ENCODE peak calls at places on chromosomes 1 and 21, in nine cellular contexts. One of them, this sample, is unnamed.

GRCh38 chr21:42377211-42377950 is 11.0 kb upstream of the TFF1 start:
- DNase-seq in Peyer's patch: peak; percentile 37
- DNase-seq in aorta: no peak
- DNase-seq in neuronal stem cell: no peak
- DNase-seq in small intestine: no peak
- DNase-seq in heart left ventricle: no peak
- DNase-seq in lower lobe of right lung: peak; percentile 4
- DNase-seq in cardiac muscle cell: no peak
- DNase-seq in upper lobe of right lung: peak; percentile 41
- DNase-seq in this sample: no peak

GRCh38 chr1:175889848-175890247 is 146.5 kb upstream of the TNR start:
- DNase-seq in lower lobe of right lung: no peak
- DNase-seq in Peyer's patch: no peak
- DNase-seq in heart left ventricle: no peak
- DNase-seq in small intestine: no peak
- DNase-seq in neuronal stem cell: no peak
- DNase-seq in cardiac muscle cell: no peak
- DNase-seq in aorta: no peak
- DNase-seq in upper lobe of right lung: no peak
- DNase-seq in this sample: no peak

GRCh38 chr1:26788836-26789611 is 1.3 kb downstream of the PIGV start:
- DNase-seq in aorta: peak; percentile 92
- DNase-seq in neuronal stem cell: peak; percentile 75
- DNase-seq in heart left ventricle: peak; percentile 90
- DNase-seq in small intestine: peak; percentile 88
- DNase-seq in lower lobe of right lung: peak; percentile 90
- DNase-seq in Peyer's patch: peak; percentile 94
- DNase-seq in upper lobe of right lung: peak; percentile 89
- DNase-seq in cardiac muscle cell: peak; percentile 85
- DNase-seq in this sample: peak; percentile 84

GRCh38 chr1:25104932-25105561 is 127.3 kb downstream of the SYF2 start:
- DNase-seq in small intestine: no peak
- DNase-seq in Peyer's patch: no peak
- DNase-seq in neuronal stem cell: no peak
- DNase-seq in cardiac muscle cell: no peak
- DNase-seq in heart left ventricle: no peak
- DNase-seq in upper lobe of right lung: no peak
- DNase-seq in aorta: no peak
- DNase-seq in lower lobe of right lung: no peak
- DNase-seq in this sample: no peak

GRCh38 chr1:107750364-107750959 is 214.5 kb downstream of the VAV3 start:
- DNase-seq in upper lobe of right lung: no peak
- DNase-seq in cardiac muscle cell: peak; percentile 83
- DNase-seq in heart left ventricle: no peak
- DNase-seq in neuronal stem cell: peak; percentile 62
- DNase-seq in Peyer's patch: peak; percentile 86
- DNase-seq in aorta: peak; percentile 59
- DNase-seq in small intestine: peak; percentile 80
- DNase-seq in lower lobe of right lung: peak; percentile 52
- DNase-seq in this sample: no peak

GRCh38 chr1:108949044-108949443 is 14.2 kb downstream of the CLCC1 start:
- DNase-seq in lower lobe of right lung: no peak
- DNase-seq in upper lobe of right lung: no peak
- DNase-seq in heart left ventricle: no peak
- DNase-seq in neuronal stem cell: no peak
- DNase-seq in aorta: no peak
- DNase-seq in cardiac muscle cell: no peak
- DNase-seq in Peyer's patch: no peak
- DNase-seq in small intestine: no peak
- DNase-seq in this sample: no peak

GRCh38 chr1:44664730-44665370 is 9.4 kb downstream of the TMEM53 start:
- DNase-seq in aorta: no peak
- DNase-seq in lower lobe of right lung: no peak
- DNase-seq in heart left ventricle: no peak
- DNase-seq in neuronal stem cell: no peak
- DNase-seq in cardiac muscle cell: no peak
- DNase-seq in Peyer's patch: no peak
- DNase-seq in upper lobe of right lung: peak; percentile 73
- DNase-seq in small intestine: no peak
- DNase-seq in this sample: no peak

GRCh38 chr1:29346573-29346972 is 110.3 kb downstream of the PTPRU start:
- DNase-seq in neuronal stem cell: no peak
- DNase-seq in lower lobe of right lung: no peak
- DNase-seq in upper lobe of right lung: peak; percentile 27
- DNase-seq in Peyer's patch: no peak
- DNase-seq in cardiac muscle cell: no peak
- DNase-seq in heart left ventricle: no peak
- DNase-seq in small intestine: no peak
- DNase-seq in aorta: no peak
- DNase-seq in this sample: no peak

GRCh38 chr1:117365350-117366280 is 1.6 kb upstream of the MAN1A2 start:
- DNase-seq in Peyer's patch: no peak
- DNase-seq in neuronal stem cell: no peak
- DNase-seq in cardiac muscle cell: no peak
- DNase-seq in heart left ventricle: no peak
- DNase-seq in upper lobe of right lung: no peak
- DNase-seq in small intestine: peak; percentile 11
- DNase-seq in lower lobe of right lung: no peak
- DNase-seq in aorta: no peak
- DNase-seq in this sample: no peak

GRCh38 chr21:43025636-43026180 is 49.9 kb downstream of the CBS start:
- DNase-seq in aorta: no peak
- DNase-seq in Peyer's patch: no peak
- DNase-seq in heart left ventricle: no peak
- DNase-seq in lower lobe of right lung: no peak
- DNase-seq in small intestine: no peak
- DNase-seq in cardiac muscle cell: no peak
- DNase-seq in upper lobe of right lung: peak; percentile 5
- DNase-seq in neuronal stem cell: peak; percentile 31
- DNase-seq in this sample: no peak

DNA sequence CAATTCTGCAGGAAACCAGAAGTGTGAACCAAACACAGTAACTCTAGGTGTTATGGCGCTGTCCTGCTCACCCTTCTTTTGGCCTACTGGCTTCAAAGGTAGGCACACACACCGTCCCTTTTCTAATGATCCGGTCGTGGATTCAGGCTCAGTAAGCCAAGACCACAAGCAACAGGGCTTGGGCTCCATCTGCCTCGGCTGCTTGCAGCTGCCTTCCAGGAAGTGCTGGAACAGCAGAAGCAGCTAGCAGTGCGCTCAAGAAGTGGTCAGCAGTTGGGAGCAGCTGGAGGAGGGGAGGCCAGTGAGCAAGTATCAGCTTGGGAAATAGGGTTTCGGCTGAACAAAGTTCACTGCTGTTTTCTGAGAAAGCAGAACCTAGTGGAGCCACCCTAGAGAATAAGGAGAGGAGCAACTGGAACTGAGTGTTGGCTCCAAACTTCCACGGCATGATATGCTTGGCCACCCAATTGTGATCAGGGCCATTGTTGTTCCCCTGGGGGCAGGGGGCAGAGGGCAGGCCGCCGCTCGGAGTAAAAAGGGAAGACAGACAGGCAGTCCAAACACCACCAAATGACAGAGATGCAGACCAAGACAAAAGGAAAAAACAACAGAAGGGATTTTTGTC is 173.4 kb downstream of the TOMM20 start:
- DNase-seq in Peyer's patch: peak; percentile 86
- DNase-seq in upper lobe of right lung: peak; percentile 80
- DNase-seq in neuronal stem cell: no peak
- DNase-seq in heart left ventricle: peak; percentile 81
- DNase-seq in cardiac muscle cell: no peak
- DNase-seq in small intestine: peak; percentile 89
- DNase-seq in aorta: peak; percentile 88
- DNase-seq in lower lobe of right lung: peak; percentile 79
- DNase-seq in this sample: no peak
- H3K27ac ChIP-seq in Peyer's patch: peak overlapping the region; percentile 68
- H3K27ac ChIP-seq in upper lobe of right lung: peak overlapping the region; percentile 70
- H3K27ac ChIP-seq in neuronal stem cell: no peak overlapping the region
- H3K27ac ChIP-seq in heart left ventricle: peak overlapping the region; percentile 80
- H3K27ac ChIP-seq in cardiac muscle cell: no peak overlapping the region
- H3K27ac ChIP-seq in small intestine: peak overlapping the region; percentile 97
- H3K27ac ChIP-seq in aorta: no peak overlapping the region
- H3K27ac ChIP-seq in lower lobe of right lung: peak overlapping the region; percentile 76
- H3K27ac ChIP-seq in this sample: no peak overlapping the region

GRCh38 chr1:206512521-206513180 is 5.3 kb downstream of the RASSF5 start:
- DNase-seq in Peyer's patch: no peak
- DNase-seq in neuronal stem cell: no peak
- DNase-seq in small intestine: no peak
- DNase-seq in cardiac muscle cell: no peak
- DNase-seq in aorta: peak; percentile 45
- DNase-seq in upper lobe of right lung: peak; percentile 67
- DNase-seq in lower lobe of right lung: no peak
- DNase-seq in heart left ventricle: no peak
- DNase-seq in this sample: no peak
- H3K4me1 ChIP-seq in Peyer's patch: peaks cover 6% of the 10 kb centered on the region
- H3K4me1 ChIP-seq in neuronal stem cell: peaks cover 5% of the 10 kb centered on the region
- H3K4me1 ChIP-seq in small intestine: no peaks in the 10 kb centered on the region
- H3K4me1 ChIP-seq in cardiac muscle cell: peaks cover 36% of the 10 kb centered on the region
- H3K4me1 ChIP-seq in aorta: no peaks in the 10 kb centered on the region
- H3K4me1 ChIP-seq in upper lobe of right lung: peaks cover 47% of the 10 kb centered on the region
- H3K4me1 ChIP-seq in lower lobe of right lung: peaks cover 78% of the 10 kb centered on the region
- H3K4me1 ChIP-seq in heart left ventricle: no peaks in the 10 kb centered on the region
- H3K4me1 ChIP-seq in this sample: peaks cover 8% of the 10 kb centered on the region

GRCh38 chr1:151714820-151715725 is 1.5 kb downstream of the CELF3 start:
- DNase-seq in heart left ventricle: no peak
- DNase-seq in Peyer's patch: no peak
- DNase-seq in small intestine: no peak
- DNase-seq in lower lobe of right lung: no peak
- DNase-seq in upper lobe of right lung: no peak
- DNase-seq in cardiac muscle cell: no peak
- DNase-seq in neuronal stem cell: no peak
- DNase-seq in aorta: no peak
- DNase-seq in this sample: no peak

GRCh38 chr1:151718011-151718431 is 1.4 kb upstream of the CELF3 start:
- DNase-seq in small intestine: no peak
- DNase-seq in cardiac muscle cell: no peak
- DNase-seq in aorta: no peak
- DNase-seq in neuronal stem cell: no peak
- DNase-seq in heart left ventricle: peak; percentile 29
- DNase-seq in upper lobe of right lung: no peak
- DNase-seq in Peyer's patch: no peak
- DNase-seq in lower lobe of right lung: no peak
- DNase-seq in this sample: no peak

GRCh38 chr1:151716771-151717631 is at the start of gene CELF3:
- DNase-seq in small intestine: peak; percentile 25
- DNase-seq in aorta: no peak
- DNase-seq in heart left ventricle: no peak
- DNase-seq in Peyer's patch: no peak
- DNase-seq in lower lobe of right lung: no peak
- DNase-seq in cardiac muscle cell: peak; percentile 59
- DNase-seq in upper lobe of right lung: no peak
- DNase-seq in neuronal stem cell: peak; percentile 78
- DNase-seq in this sample: peak; percentile 18

GRCh38 chr1:151715726-151716404 is 738 bp downstream of the CELF3 start:
- DNase-seq in small intestine: no peak
- DNase-seq in cardiac muscle cell: peak; percentile 42
- DNase-seq in aorta: no peak
- DNase-seq in lower lobe of right lung: no peak
- DNase-seq in neuronal stem cell: peak; percentile 61
- DNase-seq in Peyer's patch: no peak
- DNase-seq in upper lobe of right lung: no peak
- DNase-seq in heart left ventricle: no peak
- DNase-seq in this sample: no peak

GRCh38 chr1:151716405-151716762 is 219 bp downstream of the CELF3 start:
- DNase-seq in small intestine: no peak
- DNase-seq in lower lobe of right lung: no peak
- DNase-seq in neuronal stem cell: no peak
- DNase-seq in aorta: no peak
- DNase-seq in cardiac muscle cell: no peak
- DNase-seq in heart left ventricle: no peak
- DNase-seq in upper lobe of right lung: no peak
- DNase-seq in Peyer's patch: no peak
- DNase-seq in this sample: no peak
- H3K4me3 ChIP-seq in small intestine: no peak overlapping the region
- H3K4me3 ChIP-seq in lower lobe of right lung: no peak overlapping the region
- H3K4me3 ChIP-seq in neuronal stem cell: peak overlapping the region; percentile 77
- H3K4me3 ChIP-seq in aorta: no peak overlapping the region
- H3K4me3 ChIP-seq in cardiac muscle cell: peak overlapping the region; percentile 5
- H3K4me3 ChIP-seq in heart left ventricle: no peak overlapping the region
- H3K4me3 ChIP-seq in upper lobe of right lung: no peak overlapping the region
- H3K4me3 ChIP-seq in Peyer's patch: no peak overlapping the region
- H3K4me3 ChIP-seq in this sample: no peak overlapping the region

GRCh38 chr1:77413541-77414335 is 131.9 kb downstream of the AK5 start:
- DNase-seq in small intestine: no peak
- DNase-seq in lower lobe of right lung: no peak
- DNase-seq in neuronal stem cell: no peak
- DNase-seq in upper lobe of right lung: no peak
- DNase-seq in Peyer's patch: no peak
- DNase-seq in aorta: no peak
- DNase-seq in heart left ventricle: no peak
- DNase-seq in cardiac muscle cell: no peak
- DNase-seq in this sample: no peak
- H3K27ac ChIP-seq in small intestine: no peak overlapping the region
- H3K27ac ChIP-seq in lower lobe of right lung: no peak overlapping the region
- H3K27ac ChIP-seq in neuronal stem cell: no peak overlapping the region
- H3K27ac ChIP-seq in upper lobe of right lung: no peak overlapping the region
- H3K27ac ChIP-seq in Peyer's patch: no peak overlapping the region
- H3K27ac ChIP-seq in aorta: no peak overlapping the region
- H3K27ac ChIP-seq in heart left ventricle: no peak overlapping the region
- H3K27ac ChIP-seq in cardiac muscle cell: peak overlapping the region; percentile 70
- H3K27ac ChIP-seq in this sample: peak overlapping the region; percentile 15

GRCh38 chr1:235943581-235944114 is 76.9 kb upstream of the LYST start:
- DNase-seq in lower lobe of right lung: no peak
- DNase-seq in Peyer's patch: no peak
- DNase-seq in cardiac muscle cell: no peak
- DNase-seq in small intestine: no peak
- DNase-seq in heart left ventricle: no peak
- DNase-seq in neuronal stem cell: no peak
- DNase-seq in upper lobe of right lung: no peak
- DNase-seq in aorta: no peak
- DNase-seq in this sample: no peak
- H3K4me1 ChIP-seq in lower lobe of right lung: peaks cover 55% of the 10 kb centered on the region
- H3K4me1 ChIP-seq in Peyer's patch: no peaks in the 10 kb centered on the region
- H3K4me1 ChIP-seq in cardiac muscle cell: peaks cover 9% of the 10 kb centered on the region
- H3K4me1 ChIP-seq in small intestine: no peaks in the 10 kb centered on the region
- H3K4me1 ChIP-seq in heart left ventricle: no peaks in the 10 kb centered on the region
- H3K4me1 ChIP-seq in neuronal stem cell: no peaks in the 10 kb centered on the region
- H3K4me1 ChIP-seq in upper lobe of right lung: peaks cover 33% of the 10 kb centered on the region
- H3K4me1 ChIP-seq in aorta: no peaks in the 10 kb centered on the region
- H3K4me1 ChIP-seq in this sample: peaks cover 10% of the 10 kb centered on the region

DNA sequence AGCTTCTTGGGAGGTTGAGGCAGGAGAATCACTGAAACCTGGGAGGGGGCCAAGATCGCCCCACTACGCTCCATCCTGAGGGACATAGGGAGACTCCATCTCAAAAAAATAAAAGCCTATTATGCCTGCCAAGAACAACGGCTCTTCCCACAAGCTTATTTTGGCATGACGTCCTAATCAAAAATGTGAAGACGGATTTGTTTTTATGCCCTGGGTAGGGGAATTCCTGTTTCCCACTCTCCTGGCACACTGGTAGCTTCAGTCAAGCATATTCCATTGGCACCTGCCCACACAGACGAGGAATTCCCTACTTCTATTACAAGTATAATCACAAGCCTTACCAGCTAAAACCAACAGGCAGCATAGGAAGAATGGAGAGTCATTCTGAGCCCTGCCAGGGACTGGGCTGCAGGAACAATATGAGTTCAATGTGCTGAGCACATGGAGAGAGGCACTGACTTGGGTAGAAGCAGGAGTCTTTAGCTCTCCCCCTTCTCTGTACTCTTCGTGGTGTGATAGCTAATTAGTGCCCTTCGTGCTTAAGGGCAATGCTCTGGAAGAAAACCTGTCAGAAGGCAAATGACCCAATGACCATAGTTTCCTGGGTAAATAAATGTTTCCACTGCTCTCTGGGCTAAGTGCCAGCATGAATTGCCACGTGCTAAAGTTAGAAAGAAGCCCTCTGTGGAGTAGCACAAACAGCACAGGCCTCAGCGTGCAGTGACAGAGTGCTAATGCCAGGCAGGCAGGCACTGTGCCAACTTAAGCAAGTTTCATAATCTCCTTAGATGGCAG is 16.8 kb downstream of the TNFSF4 start:
- DNase-seq in lower lobe of right lung: peak; percentile 80
- DNase-seq in cardiac muscle cell: peak; percentile 69
- DNase-seq in Peyer's patch: peak; percentile 74
- DNase-seq in heart left ventricle: peak; percentile 84
- DNase-seq in aorta: peak; percentile 89
- DNase-seq in small intestine: peak; percentile 55
- DNase-seq in upper lobe of right lung: peak; percentile 77
- DNase-seq in neuronal stem cell: no peak
- DNase-seq in this sample: no peak
- H3K4me3 ChIP-seq in lower lobe of right lung: no peak overlapping the region
- H3K4me3 ChIP-seq in cardiac muscle cell: no peak overlapping the region
- H3K4me3 ChIP-seq in Peyer's patch: no peak overlapping the region
- H3K4me3 ChIP-seq in heart left ventricle: no peak overlapping the region
- H3K4me3 ChIP-seq in aorta: no peak overlapping the region
- H3K4me3 ChIP-seq in small intestine: no peak overlapping the region
- H3K4me3 ChIP-seq in upper lobe of right lung: no peak overlapping the region
- H3K4me3 ChIP-seq in neuronal stem cell: no peak overlapping the region
- H3K4me3 ChIP-seq in this sample: no peak overlapping the region

This sample was measured in naive thymus-derived CD4-positive, alpha-beta T cell.